ENCODE peak calls at places on chromosomes 1 and 21, in nine cellular contexts. W is CD8-positive, alpha-beta T cell; E is cardiac muscle cell; G is fibroblast of lung; U is hepatocyte; D is cardiac fibroblast; C is body of pancreas; I is AML-193; Z is naive B cell. X is an unnamed sample.

GRCh38 chr1:156804026-156804425 is 12.6 kb downstream of the SH2D2A start:
- DNase-seq in W (no peak), E (no peak), G (no peak), U (no peak), D (no peak), C (no peak), I (no peak), Z (no peak), X (peak)

GRCh38 chr1:110060034-110060661 is 10.3 kb downstream of the ALX3 start:
- DNase-seq in W (peak), E (peak), G (no peak), U (peak), D (peak), C (peak), I (peak), Z (peak), X (peak)

GRCh38 chr1:230066466-230067404 is at the start of gene GALNT2:
- DNase-seq in W (peak), E (peak), G (peak), U (peak), D (peak), C (peak), I (peak), Z (peak), X (peak)

GRCh38 chr1:54329337-54329954 is 76.7 kb downstream of the SSBP3 start:
- DNase-seq in W (no peak), E (no peak), G (no peak), U (no peak), D (no peak), C (no peak), I (no peak), Z (no peak), X (no peak)

GRCh38 chr1:199041173-199041914 is 402.5 kb downstream of the PTPRC start:
- DNase-seq in W (no peak), E (peak), G (peak), U (no peak), D (no peak), C (no peak), I (peak), Z (peak), X (no peak)

GRCh38 chr21:44650973-44651675 is 3.3 kb downstream of the KRTAP12-4 start:
- DNase-seq in W (no peak), E (no peak), G (no peak), U (no peak), D (no peak), C (no peak), I (no peak), Z (no peak), X (no peak)

GRCh38 chr1:160367934-160368923 is 1.4 kb downstream of the NHLH1 start:
- DNase-seq in W (no peak), E (no peak), G (no peak), U (no peak), D (no peak), C (no peak), I (no peak), Z (no peak), X (no peak)

GRCh38 chr1:171590022-171590421 is 32.0 kb upstream of the MYOCOS start:
- DNase-seq in W (no peak), E (peak), G (peak), U (no peak), D (peak), C (no peak), I (no peak), Z (no peak), X (no peak)

GRCh38 chr1:181208076-181208475 is 119.6 kb downstream of the IER5 start:
- DNase-seq in W (no peak), E (no peak), G (peak), U (no peak), D (no peak), C (no peak), I (no peak), Z (no peak), X (no peak)

GRCh38 chr1:27117733-27118439 is 37.0 kb downstream of the SLC9A1 start:
- DNase-seq in W (no peak), E (no peak), G (peak), U (no peak), D (peak), C (no peak), I (no peak), Z (no peak), X (no peak)

GRCh38 chr1:210234254-210234747 is 1.7 kb downstream of the SERTAD4 start:
- DNase-seq in W (no peak), E (no peak), G (no peak), U (no peak), D (no peak), C (no peak), I (no peak), Z (no peak), X (peak)

GRCh38 chr1:167332503-167332902 is 111.8 kb downstream of the POU2F1 start:
- DNase-seq in W (no peak), E (peak), G (peak), U (no peak), D (peak), C (no peak), I (no peak), Z (no peak), X (no peak)

GRCh38 chr1:201696217-201696761 is 132.7 kb upstream of the IPO9 start:
- DNase-seq in W (no peak), E (peak), G (peak), U (peak), D (peak), C (peak), I (no peak), Z (no peak), X (no peak)